ENCODE peak calls at places on chromosome 1, in nine cellular contexts. C is heart right ventricle; D is uterus; I is fibroblast of lung; F is tibial nerve; O is IMR-90; B is BJ; A is AG10803; K is naive thymus-derived CD4-positive, alpha-beta T cell. Q is an unnamed sample.

GRCh38 chr1:20377516-20378270 is 87.0 kb downstream of the VWA5B1 start:
- DNase-seq in F (no peak), D (no peak), I (no peak), O (no peak), K (no peak), B (no peak), C (no peak), A (no peak), Q (no peak)

GRCh38 chr1:184788970-184789369 is 34.3 kb upstream of the EDEM3 start:
- DNase-seq in O (no peak), I (no peak), B (no peak), D (no peak), C (no peak), F (no peak), A (no peak), K (no peak), Q (no peak)

GRCh38 chr1:172662464-172663109 is 3.7 kb downstream of the FASLG start:
- DNase-seq in O (peak), D (no peak), B (peak), A (peak), K (peak), I (peak), C (peak), F (peak), Q (no peak)

GRCh38 chr1:117205368-117205767 is 5.4 kb downstream of the VTCN1 start:
- DNase-seq in I (peak), C (no peak), F (no peak), D (no peak), A (no peak), O (peak), B (no peak), K (no peak), Q (no peak)

GRCh38 chr1:58251415-58252073 is 295.0 kb downstream of the OMA1 start:
- DNase-seq in O (no peak), B (no peak), F (no peak), D (no peak), I (no peak), A (no peak), C (no peak), K (no peak), Q (no peak)

GRCh38 chr1:228211871-228212414 is 4.1 kb downstream of the OBSCN start:
- DNase-seq in C (no peak), O (no peak), K (no peak), I (no peak), B (no peak), D (no peak), A (no peak), F (no peak), Q (no peak)

GRCh38 chr1:61323681-61324328 is 241.4 kb downstream of the NFIA start:
- DNase-seq in D (no peak), F (no peak), I (no peak), O (no peak), B (no peak), A (no peak), C (no peak), K (no peak), Q (no peak)

GRCh38 chr1:239179001-239179400 is 207.4 kb upstream of the CHRM3 start:
- DNase-seq in B (no peak), C (no peak), K (no peak), F (no peak), D (no peak), I (no peak), A (no peak), O (no peak), Q (no peak)

GRCh38 chr1:4016351-4017130 is 116.5 kb upstream of the C1orf174 start:
- DNase-seq in B (no peak), A (no peak), K (no peak), C (no peak), I (no peak), D (no peak), O (no peak), F (no peak), Q (no peak)

GRCh38 chr1:98053471-98054366 is 132.9 kb upstream of the DPYD start:
- DNase-seq in O (peak), B (no peak), K (peak), I (peak), F (peak), A (peak), C (peak), D (no peak), Q (no peak)
- H3K4me3 ChIP-seq in O (peak), B (peak), K (peak), I (peak), F (peak), A (peak), C (peak), D (peak), Q (peak)

GRCh38 chr1:32541064-32541566 is 1.9 kb downstream of the ZBTB8A start:
- DNase-seq in O (no peak), I (no peak), D (no peak), B (no peak), A (no peak), C (no peak), K (no peak), F (no peak), Q (no peak)
- H3K4me3 ChIP-seq in O (no peak), I (no peak), D (no peak), B (no peak), A (no peak), C (no peak), K (no peak), F (no peak), Q (no peak)

GRCh38 chr1:38817267-38817957 is 42.2 kb downstream of the RRAGC start:
- DNase-seq in D (no peak), F (no peak), K (no peak), A (no peak), O (no peak), I (no peak), B (no peak), C (no peak), Q (no peak)
- H3K4me3 ChIP-seq in D (no peak), F (no peak), K (no peak), A (no peak), O (no peak), I (no peak), B (no peak), C (no peak), Q (no peak)

GRCh38 chr1:89198081-89198480 is 661 bp downstream of the GBP4 start:
- DNase-seq in C (no peak), O (no peak), D (no peak), A (no peak), F (no peak), K (no peak), B (no peak), I (no peak), Q (no peak)
- H3K4me3 ChIP-seq in C (peak), O (no peak), D (peak), A (no peak), F (peak), K (peak), B (peak), I (peak), Q (no peak)

GRCh38 chr1:121546830-121547680 is 362.3 kb downstream of the SRGAP2C start:
- DNase-seq in B (peak), F (no peak), I (peak), O (no peak), C (no peak), D (no peak), A (peak), K (no peak), Q (no peak)
- H3K4me3 ChIP-seq in B (no peak), F (no peak), I (no peak), O (no peak), C (no peak), D (no peak), A (no peak), K (no peak), Q (no peak)

GRCh38 chr1:40693425-40693824 is 1.9 kb downstream of the NFYC start:
- DNase-seq in O (no peak), B (no peak), C (no peak), A (no peak), K (no peak), D (no peak), F (no peak), I (no peak), Q (no peak)
- H3K4me3 ChIP-seq in O (no peak), B (no peak), C (no peak), A (no peak), K (no peak), D (no peak), F (no peak), I (peak), Q (no peak)

GRCh38 chr1:151048645-151049032 is 1.1 kb downstream of the C1orf56 start:
- DNase-seq in C (no peak), O (no peak), F (no peak), K (no peak), D (no peak), I (no peak), A (no peak), B (no peak), Q (no peak)

GRCh38 chr1:151049458-151049857 is 1.9 kb downstream of the C1orf56 start:
- DNase-seq in O (no peak), C (no peak), A (no peak), F (no peak), K (no peak), I (no peak), B (no peak), D (no peak), Q (no peak)

GRCh38 chr1:151050051-151050688 is 2.6 kb downstream of the C1orf56 start:
- DNase-seq in I (no peak), A (no peak), C (no peak), B (no peak), F (no peak), O (no peak), D (no peak), K (no peak), Q (no peak)

GRCh38 chr1:151047591-151047924 is at the start of gene C1orf56:
- DNase-seq in C (peak), K (peak), O (peak), I (peak), F (peak), B (no peak), A (peak), D (peak), Q (no peak)

DNA sequence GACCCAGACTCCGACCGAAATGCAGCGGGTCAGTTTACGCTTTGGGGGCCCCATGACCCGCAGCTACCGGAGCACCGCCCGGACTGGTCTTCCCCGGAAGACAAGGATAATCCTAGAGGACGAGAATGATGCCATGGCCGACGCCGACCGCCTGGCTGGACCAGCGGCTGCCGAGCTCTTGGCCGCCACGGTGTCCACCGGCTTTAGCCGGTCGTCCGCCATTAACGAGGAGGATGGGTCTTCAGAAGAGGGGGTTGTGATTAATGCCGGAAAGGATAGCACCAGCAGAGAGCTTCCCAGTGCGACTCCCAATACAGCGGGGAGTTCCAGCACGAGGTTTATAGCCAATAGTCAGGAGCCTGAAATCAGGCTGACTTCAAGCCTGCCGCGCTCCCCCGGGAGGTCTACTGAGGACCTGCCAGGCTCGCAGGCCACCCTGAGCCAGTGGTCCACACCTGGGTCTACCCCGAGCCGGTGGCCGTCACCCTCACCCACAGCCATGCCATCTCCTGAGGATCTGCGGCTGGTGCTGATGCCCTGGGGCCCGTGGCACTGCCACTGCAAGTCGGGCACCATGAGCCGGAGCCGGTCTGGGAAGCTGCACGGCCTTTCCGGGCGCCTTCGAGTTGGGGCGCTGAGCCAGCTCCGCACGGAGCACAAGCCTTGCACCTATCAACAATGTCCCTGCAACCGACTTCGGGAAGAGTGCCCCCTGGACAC is 534 bp downstream of the C1orf56 start:
- DNase-seq in O (peak), I (peak), B (no peak), A (peak), F (peak), D (peak), K (peak), C (peak), Q (no peak)
- H3K4me3 ChIP-seq in O (peak), I (peak), B (peak), A (peak), F (peak), D (peak), K (peak), C (peak), Q (peak)